ENCODE peak calls at places on chromosome 21, in five cellular contexts. C is left lung, V is transverse colon, F is GM23248, Y is BE2C. G is an unnamed sample.

GRCh38 chr21:14542638-14543037 is 3.5 kb downstream of the SAMSN1 start:
- DNase-seq in C (no peak), V (no peak), F (no peak), Y (no peak), G (no peak)

GRCh38 chr21:21029159-21029558 is 30.9 kb downstream of the NCAM2 start:
- DNase-seq in C (no peak), V (no peak), F (no peak), Y (no peak), G (no peak)

GRCh38 chr21:29657228-29657989 is 282.4 kb downstream of the GRIK1 start:
- DNase-seq in C (no peak), V (no peak), F (no peak), Y (no peak), G (no peak)

GRCh38 chr21:14706712-14707111 is 160.6 kb upstream of the SAMSN1 start:
- DNase-seq in C (no peak), V (no peak), F (no peak), Y (no peak), G (no peak)

GRCh38 chr21:25313891-25314646 is 293.2 kb downstream of the MRPL39 start:
- DNase-seq in C (no peak), V (no peak), F (peak; percentile 56), Y (no peak), G (no peak)

GRCh38 chr21:15667010-15667409 is 62.8 kb upstream of the USP25 start:
- DNase-seq in C (no peak), V (no peak), F (peak; percentile 84), Y (no peak), G (no peak)

GRCh38 chr21:21715286-21715969 is 717.2 kb downstream of the NCAM2 start:
- DNase-seq in C (no peak), V (no peak), F (peak; percentile 81), Y (no peak), G (no peak)

GRCh38 chr21:15706686-15707085 is 23.1 kb upstream of the USP25 start:
- DNase-seq in C (no peak), V (peak; percentile 23), F (peak; percentile 94), Y (no peak), G (peak; percentile 87)

GRCh38 chr21:17585875-17586450 is 26.7 kb downstream of the BTG3 start:
- DNase-seq in C (no peak), V (no peak), F (peak; percentile 67), Y (peak; percentile 27), G (no peak)

GRCh38 chr21:19981938-19982337 is 1016.3 kb upstream of the NCAM2 start:
- DNase-seq in C (no peak), V (no peak), F (no peak), Y (no peak), G (no peak)

GRCh38 chr21:17472167-17472566 is 40.7 kb upstream of the CXADR start:
- DNase-seq in C (no peak), V (no peak), F (no peak), Y (no peak), G (no peak)

GRCh38 chr21:34813266-34813886 is 144.6 kb downstream of the CLIC6 start:
- DNase-seq in C (peak; percentile 40), V (no peak), F (peak; percentile 78), Y (no peak), G (no peak)

GRCh38 chr21:17440955-17441354 is 71.9 kb upstream of the CXADR start:
- DNase-seq in C (no peak), V (no peak), F (no peak), Y (no peak), G (no peak)

GRCh38 chr21:14737922-14738321 is 191.8 kb upstream of the SAMSN1 start:
- DNase-seq in C (no peak), V (peak; percentile 46), F (peak; percentile 55), Y (peak; percentile 24), G (peak; percentile 13)

GRCh38 chr21:15839026-15839425 is 109.2 kb downstream of the USP25 start:
- DNase-seq in C (no peak), V (no peak), F (no peak), Y (no peak), G (no peak)

GRCh38 chr21:18467715-18468114 is 64.1 kb upstream of the TMPRSS15 start:
- DNase-seq in C (no peak), V (no peak), F (no peak), Y (no peak), G (no peak)

GRCh38 chr21:44258056-44258725 is 3.5 kb downstream of the DNMT3L start:
- DNase-seq in C (peak; percentile 54), V (no peak), F (no peak), Y (no peak), G (no peak)

GRCh38 chr21:34545079-34545884 is 33.3 kb upstream of the KCNE1 start:
- DNase-seq in C (no peak), V (peak; percentile 47), F (peak; percentile 71), Y (no peak), G (peak; percentile 20)

GRCh38 chr21:29133796-29134195 is 3.4 kb downstream of the MAP3K7CL start:
- DNase-seq in C (no peak), V (no peak), F (no peak), Y (no peak), G (no peak)

GRCh38 chr21:15514073-15514946 is 215.5 kb upstream of the USP25 start:
- DNase-seq in C (no peak), V (peak; percentile 52), F (no peak), Y (no peak), G (no peak)

GRCh38 chr21:46662765-46663500 is 27.5 kb downstream of the PRMT2 start:
- DNase-seq in C (no peak), V (no peak), F (peak; percentile 15), Y (peak; percentile 34), G (no peak)

GRCh38 chr21:34983680-34984086 is 65.4 kb downstream of the RUNX1 start:
- DNase-seq in C (no peak), V (no peak), F (peak; percentile 84), Y (no peak), G (peak; percentile 89)

GRCh38 chr21:38569733-38570132 is 71.5 kb upstream of the ERG start:
- DNase-seq in C (no peak), V (no peak), F (no peak), Y (no peak), G (no peak)
- H3K4me3 ChIP-seq in C (no peak overlapping the region), V (no peak overlapping the region), F (no peak overlapping the region), Y (no peak overlapping the region), G (no peak overlapping the region)

DNA sequence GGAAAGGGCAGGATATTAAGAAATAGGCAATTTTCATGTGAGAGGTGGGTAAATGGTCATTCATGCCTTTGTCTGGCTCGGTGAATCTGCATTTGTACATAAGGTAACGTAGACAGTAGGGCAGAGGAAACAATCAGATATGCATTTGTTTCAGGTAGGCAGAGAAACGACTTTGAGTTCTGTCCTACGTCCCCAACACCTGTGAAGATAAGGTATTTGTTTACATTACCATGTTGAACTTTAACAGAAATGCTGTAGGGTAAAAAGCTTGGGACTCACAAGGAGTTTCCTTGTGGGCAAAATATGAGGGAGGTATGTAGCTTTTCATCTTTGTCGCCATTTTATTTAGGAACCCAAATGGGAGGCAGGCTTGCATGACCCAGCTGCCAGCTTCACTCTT is 31.3 kb downstream of the B3GALT5 start:
- DNase-seq in C (no peak), V (no peak), F (no peak), Y (no peak), G (no peak)
- H3K9me3 ChIP-seq in C (no peaks in the 10 kb centered on the region), V (no peaks in the 10 kb centered on the region), F (no peaks in the 10 kb centered on the region), Y (no peaks in the 10 kb centered on the region), G (no peaks in the 10 kb centered on the region)

DNA sequence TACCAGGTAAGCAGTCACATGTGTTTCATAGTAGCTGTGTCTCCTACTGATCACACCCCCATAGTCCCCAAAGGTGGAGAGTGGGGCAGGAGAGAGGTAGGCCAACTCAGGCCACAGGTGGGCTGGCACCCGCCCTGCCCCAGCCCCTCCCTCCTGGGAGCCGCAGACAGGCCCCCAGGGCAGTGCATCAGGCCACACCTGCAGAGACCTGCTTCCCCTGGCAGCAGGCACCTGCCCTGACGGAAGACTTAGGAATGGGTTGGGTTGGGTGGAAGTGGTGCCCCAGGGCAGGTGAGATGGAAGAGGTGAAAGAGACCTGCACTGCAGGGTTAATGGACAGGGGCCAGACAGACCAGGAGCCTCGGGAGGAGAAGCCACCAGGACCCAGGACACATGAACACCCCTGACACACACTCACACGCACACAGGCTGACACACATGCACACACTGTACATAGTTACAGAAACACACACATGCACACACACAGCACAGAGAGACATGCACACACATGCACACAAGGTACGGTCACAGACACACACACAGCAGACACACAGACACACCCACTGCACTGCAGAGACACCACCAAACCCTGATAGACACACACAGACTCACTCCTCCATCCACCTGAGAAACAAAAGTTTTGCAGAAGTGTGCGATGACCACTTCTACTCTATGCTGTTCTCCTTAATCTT is 1.7 kb upstream of the COL18A1 start:
- DNase-seq in C (peak; percentile 43), V (no peak), F (no peak), Y (no peak), G (no peak)
- H3K27me3 ChIP-seq in C (peaks cover 3% of the 10 kb centered on the region), V (peaks cover 59% of the 10 kb centered on the region), F (no peaks in the 10 kb centered on the region), Y (peaks cover 37% of the 10 kb centered on the region), G (no peaks in the 10 kb centered on the region)

DNA sequence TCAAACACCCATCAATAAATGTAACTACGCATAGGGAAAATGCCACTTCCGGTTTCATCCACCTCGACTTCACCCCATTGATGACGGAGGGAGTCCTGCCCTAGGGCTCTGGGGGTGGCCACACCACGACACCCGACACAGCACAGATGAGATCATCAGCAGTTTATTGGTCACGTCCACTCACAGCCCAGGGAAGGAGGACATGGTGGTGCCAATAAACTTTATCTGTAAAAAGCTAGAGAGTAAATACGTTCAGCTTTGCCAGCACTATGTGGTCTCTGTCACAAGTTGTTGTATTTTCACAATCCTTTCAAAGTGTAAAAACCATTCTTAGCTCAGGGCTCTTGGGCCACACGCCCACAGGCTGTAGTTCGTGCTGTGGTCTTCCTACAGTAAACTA is 16.3 kb downstream of the SETD4 start:
- DNase-seq in C (no peak), V (no peak), F (no peak), Y (no peak), G (no peak)
- H3K4me3 ChIP-seq in C (no peak overlapping the region), V (no peak overlapping the region), F (no peak overlapping the region), Y (no peak overlapping the region), G (no peak overlapping the region)

GRCh38 chr21:9008636-9009035 is 1512.7 kb upstream of the TPTE start:
- DNase-seq in C (peak; percentile 72), V (no peak), F (no peak), Y (no peak), G (no peak)
- H3K9me3 ChIP-seq in C (no peaks in the 10 kb centered on the region), V (peaks cover 3% of the 10 kb centered on the region), F (no peaks in the 10 kb centered on the region), Y (no peaks in the 10 kb centered on the region), G (peaks cover 2% of the 10 kb centered on the region)

GRCh38 chr21:31909153-31909771 is 36.4 kb downstream of the HUNK start:
- DNase-seq in C (no peak), V (no peak), F (peak; percentile 30), Y (no peak), G (no peak)
- H3K27me3 ChIP-seq in C (no peaks in the 10 kb centered on the region), V (no peaks in the 10 kb centered on the region), F (no peaks in the 10 kb centered on the region), Y (no peaks in the 10 kb centered on the region), G (no peaks in the 10 kb centered on the region)

DNA sequence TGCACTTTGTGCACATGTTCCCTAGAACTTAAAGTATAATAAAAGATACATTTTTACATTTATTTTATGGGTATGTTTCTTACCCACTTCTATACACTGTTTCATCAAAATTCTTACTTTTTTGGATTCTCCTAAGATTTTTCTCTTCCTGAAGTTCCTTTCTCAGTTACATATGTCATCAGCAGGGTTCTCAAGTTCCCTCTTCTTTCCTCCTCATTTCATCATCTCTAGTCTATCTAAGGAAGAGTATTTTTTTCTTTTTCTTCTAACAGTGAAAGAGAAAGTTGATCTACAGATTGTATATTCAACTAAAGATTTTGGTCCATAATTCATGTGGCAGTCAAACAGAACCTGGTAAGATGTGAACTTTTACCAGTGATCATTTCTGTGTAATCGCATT is 41.2 kb upstream of the CYYR1 start:
- DNase-seq in C (no peak), V (no peak), F (no peak), Y (no peak), G (no peak)
- H3K4me3 ChIP-seq in C (no peak overlapping the region), V (no peak overlapping the region), F (no peak overlapping the region), Y (no peak overlapping the region), G (no peak overlapping the region)